ENCODE peak calls at places on chromosomes 6 and 20, in six cellular contexts. B, D, F, N, I and A are unnamed samples.

GRCh38 chr6:107466062-107466461 is 6.7 kb upstream of the PDSS2 start:
- DNase-seq in F (no peak), D (peak; percentile 58), N (no peak), I (no peak), B (no peak), A (no peak)

GRCh38 chr6:143878272-143878760 is 14.0 kb downstream of the ZC2HC1B start:
- DNase-seq in D (no peak), F (no peak), I (no peak), N (no peak), B (peak; percentile 39), A (no peak)

GRCh38 chr6:167047554-167047953 is 48.4 kb downstream of the CEP43 start:
- DNase-seq in N (no peak), F (peak; percentile 86), B (no peak), D (no peak), I (no peak), A (no peak)

GRCh38 chr6:139017227-139017626 is 11.3 kb upstream of the ABRACL start:
- DNase-seq in N (no peak), D (no peak), I (no peak), B (no peak), F (no peak), A (no peak)

GRCh38 chr20:38179846-38180245 is 14.8 kb upstream of the TGM2 start:
- DNase-seq in I (no peak), B (no peak), D (no peak), N (no peak), F (no peak), A (no peak)

GRCh38 chr6:108497883-108498282 is 62.8 kb upstream of the FOXO3 start:
- DNase-seq in N (peak; percentile 43), B (peak; percentile 45), F (no peak), D (peak; percentile 86), I (no peak), A (peak; percentile 58)

GRCh38 chr6:42989923-42990322 is 5.6 kb downstream of the PPP2R5D start:
- DNase-seq in B (no peak), F (no peak), N (no peak), D (no peak), I (no peak), A (no peak)

GRCh38 chr6:124119591-124119990 is 315.9 kb downstream of the NKAIN2 start:
- DNase-seq in F (no peak), I (no peak), B (no peak), N (no peak), D (no peak), A (no peak)

GRCh38 chr6:36979343-36979742 is 6.7 kb downstream of the MTCH1 start:
- DNase-seq in D (no peak), N (no peak), F (no peak), I (no peak), B (no peak), A (no peak)

GRCh38 chr6:24227556-24227955 is 101.5 kb downstream of the NRSN1 start:
- DNase-seq in N (no peak), I (no peak), B (no peak), D (peak; percentile 17), F (no peak), A (no peak)

GRCh38 chr6:7035837-7036249 is 71.9 kb upstream of the RREB1 start:
- DNase-seq in N (peak; percentile 22), D (no peak), F (no peak), B (no peak), I (no peak), A (no peak)

GRCh38 chr6:143973097-143973979 is 34.7 kb downstream of the PLAGL1 start:
- DNase-seq in F (no peak), B (peak; percentile 35), N (no peak), I (peak; percentile 90), D (peak; percentile 96), A (peak; percentile 60)

GRCh38 chr6:105836889-105837288 is 249.2 kb upstream of the PRDM1 start:
- DNase-seq in D (no peak), I (no peak), F (no peak), B (no peak), N (no peak), A (no peak)

GRCh38 chr6:36120539-36120938 is 9.8 kb upstream of the MAPK13 start:
- DNase-seq in I (no peak), B (no peak), F (no peak), D (no peak), N (peak; percentile 63), A (no peak)

GRCh38 chr6:156699017-156699421 is 78.2 kb upstream of the ARID1B start:
- DNase-seq in I (no peak), B (no peak), N (no peak), F (peak; percentile 85), D (no peak), A (no peak)

GRCh38 chr6:137967689-137968467 is 100.8 kb downstream of the TNFAIP3 start:
- DNase-seq in B (no peak), D (no peak), F (no peak), N (no peak), I (no peak), A (no peak)

GRCh38 chr6:154156135-154156948 is 117.3 kb downstream of the OPRM1 start:
- DNase-seq in D (peak; percentile 70), I (no peak), B (peak; percentile 30), N (peak; percentile 37), F (no peak), A (peak; percentile 50)

GRCh38 chr20:22430154-22430745 is 154.1 kb downstream of the FOXA2 start:
- DNase-seq in F (no peak), N (peak; percentile 24), I (peak; percentile 70), D (peak; percentile 82), B (peak; percentile 92), A (peak; percentile 73)

GRCh38 chr6:34581561-34581920 is 25.4 kb upstream of the SPDEF start:
- DNase-seq in D (no peak), F (no peak), N (no peak), B (no peak), I (no peak), A (no peak)

GRCh38 chr20:44552950-44553908 is 29.1 kb upstream of the PKIG start:
- DNase-seq in B (peak; percentile 39), D (no peak), F (no peak), I (no peak), N (peak; percentile 33), A (no peak)

GRCh38 chr6:127185410-127185809 is 66.9 kb downstream of the RSPO3 start:
- DNase-seq in N (no peak), D (no peak), F (no peak), I (no peak), B (no peak), A (no peak)

GRCh38 chr6:110514818-110515217 is 38.4 kb upstream of the SLC22A16 start:
- DNase-seq in B (no peak), I (no peak), F (no peak), D (no peak), N (no peak), A (no peak)

GRCh38 chr6:110513001-110513400 is 36.6 kb upstream of the SLC22A16 start:
- DNase-seq in B (no peak), I (no peak), N (no peak), F (no peak), D (no peak), A (no peak)

GRCh38 chr6:110511401-110511800 is 35.0 kb upstream of the SLC22A16 start:
- DNase-seq in D (peak; percentile 94), F (no peak), B (no peak), N (no peak), I (peak; percentile 84), A (peak; percentile 55)

GRCh38 chr6:110509617-110510231 is 33.3 kb upstream of the SLC22A16 start:
- DNase-seq in D (no peak), B (peak; percentile 46), F (no peak), N (peak; percentile 9), I (no peak), A (no peak)
- TF ChIP-seq CREB1 in D (no peak), B (no peak), F (no peak), N (no peak), I (no peak), A (no peak)

GRCh38 chr20:17742426-17743130 is 42.8 kb downstream of the BANF2 start:
- DNase-seq in F (no peak), B (no peak), N (no peak), D (no peak), I (no peak), A (no peak)
- TF ChIP-seq CREB1 in F (no peak), B (no peak), N (no peak), D (no peak), I (no peak), A (no peak)

GRCh38 chr20:32971703-32972161 is 32.5 kb downstream of the SUN5 start:
- DNase-seq in F (peak; percentile 20), I (no peak), B (no peak), N (no peak), D (no peak), A (no peak)

GRCh38 chr20:32970973-32971300 is 33.3 kb downstream of the SUN5 start:
- DNase-seq in F (no peak), I (no peak), D (no peak), B (no peak), N (no peak), A (peak; percentile 9)

GRCh38 chr20:32970115-32970972 is 33.9 kb downstream of the SUN5 start:
- DNase-seq in D (no peak), N (no peak), F (no peak), B (no peak), I (no peak), A (peak; percentile 6)

GRCh38 chr20:32973077-32973717 is 31.0 kb downstream of the SUN5 start:
- DNase-seq in N (no peak), I (no peak), B (no peak), F (no peak), D (no peak), A (no peak)

DNA sequence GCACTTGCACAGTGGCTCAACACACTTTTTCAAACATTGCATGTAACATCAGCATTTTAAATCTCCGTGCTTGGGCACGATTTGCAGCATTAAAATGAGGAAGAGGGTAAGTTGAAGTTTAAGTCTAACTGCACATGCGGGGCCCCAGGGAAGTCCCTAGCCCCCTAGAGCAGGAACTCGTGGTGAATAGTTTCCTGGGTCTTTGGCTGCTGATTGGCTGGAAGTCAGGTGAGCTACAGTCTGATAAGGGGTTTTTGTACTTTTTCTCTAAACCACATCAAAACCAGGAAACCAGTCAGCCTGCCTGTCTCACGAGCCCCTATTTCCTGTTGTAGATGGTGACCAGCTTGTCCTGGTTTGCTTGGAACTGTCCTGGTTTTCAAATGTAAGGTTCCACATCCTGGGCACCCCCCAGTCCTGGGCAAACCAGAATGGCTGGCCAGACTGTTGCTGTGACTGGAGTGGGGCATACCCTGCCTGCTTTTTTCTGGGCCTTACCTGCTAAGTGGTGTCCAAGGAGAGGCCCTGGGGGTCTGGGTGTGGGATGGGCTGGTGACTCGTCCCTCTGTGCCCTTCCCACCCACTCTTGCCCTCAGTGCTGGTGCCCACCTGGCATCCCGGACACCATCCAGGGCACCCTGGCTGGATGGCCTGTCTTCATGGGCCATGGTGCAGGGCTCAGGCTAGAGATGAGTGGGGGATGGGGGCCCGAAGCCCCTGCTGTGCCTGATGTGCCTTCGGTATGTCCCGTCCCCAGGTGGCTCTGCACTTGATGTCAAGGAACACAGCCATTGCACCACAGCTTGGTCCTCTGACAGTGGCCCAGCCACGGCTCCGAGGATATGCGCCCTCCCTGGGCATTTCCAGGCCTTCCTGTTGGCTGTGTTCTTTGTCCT is 31.8 kb downstream of the SUN5 start:
- DNase-seq in D (peak; percentile 13), N (peak; percentile 20), B (no peak), I (no peak), F (peak; percentile 91), A (no peak)
- TF ChIP-seq CREB1 in D (no peak), N (no peak), B (no peak), I (no peak), F (no peak), A (no peak)

DNA sequence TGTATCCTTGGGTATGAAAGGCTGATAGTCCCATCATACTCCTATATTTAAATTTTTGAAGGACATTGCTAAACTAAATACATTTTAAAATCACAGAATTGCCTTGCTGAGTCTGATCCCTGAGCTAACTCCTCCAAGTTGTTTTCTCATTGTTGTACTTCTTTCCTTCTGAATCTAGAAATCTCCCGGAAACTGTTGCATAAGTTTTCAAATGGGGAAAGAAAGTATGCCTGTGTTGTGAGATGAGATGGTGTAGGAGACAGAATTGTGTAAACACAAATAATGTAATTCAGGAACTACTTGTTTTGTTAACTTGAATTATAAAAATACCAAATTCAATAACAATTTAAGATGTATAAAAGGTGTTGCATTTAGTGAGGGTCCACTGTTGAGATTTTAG is 7.3 kb downstream of the PNRC1 start:
- DNase-seq in F (no peak), B (no peak), I (no peak), N (no peak), D (no peak), A (no peak)
- TF ChIP-seq CREB1 in F (no peak), B (no peak), I (no peak), N (no peak), D (no peak), A (no peak)